ENCODE peak calls at places on chromosomes 16 and 17, in four cellular contexts. One of them, this sample, is unnamed.

GRCh38 chr17:37570527-37571093 is 38.6 kb downstream of the SYNRG start:
- DNase-seq in gastrocnemius medialis: no peak
- DNase-seq in Panc1: peak; percentile 4
- DNase-seq in fibroblast of lung: peak; percentile 41
- DNase-seq in this sample: no peak

GRCh38 chr16:56311208-56312027 is 113.9 kb downstream of the AMFR start:
- DNase-seq in gastrocnemius medialis: no peak
- DNase-seq in Panc1: no peak
- DNase-seq in fibroblast of lung: no peak
- DNase-seq in this sample: no peak

GRCh38 chr16:56847173-56847948 is 17.6 kb upstream of the SLC12A3 start:
- DNase-seq in Panc1: no peak
- DNase-seq in gastrocnemius medialis: no peak
- DNase-seq in fibroblast of lung: no peak
- DNase-seq in this sample: no peak

GRCh38 chr17:8997994-8998628 is 23.2 kb upstream of the NTN1 start:
- DNase-seq in gastrocnemius medialis: no peak
- DNase-seq in Panc1: peak; percentile 51
- DNase-seq in fibroblast of lung: peak; percentile 50
- DNase-seq in this sample: no peak

GRCh38 chr16:68384293-68385255 is 63.7 kb downstream of the SMPD3 start:
- DNase-seq in Panc1: no peak
- DNase-seq in gastrocnemius medialis: peak; percentile 23
- DNase-seq in fibroblast of lung: no peak
- DNase-seq in this sample: no peak

GRCh38 chr17:81039854-81040758 is 5.2 kb downstream of the BAIAP2 start:
- DNase-seq in Panc1: no peak
- DNase-seq in gastrocnemius medialis: no peak
- DNase-seq in fibroblast of lung: peak; percentile 39
- DNase-seq in this sample: no peak

GRCh38 chr17:1365445-1366039 is 34.5 kb downstream of the YWHAE start:
- DNase-seq in gastrocnemius medialis: peak; percentile 60
- DNase-seq in fibroblast of lung: peak; percentile 87
- DNase-seq in Panc1: peak; percentile 45
- DNase-seq in this sample: no peak

GRCh38 chr16:5634781-5635180 is 537.2 kb upstream of the EEF2KMT start:
- DNase-seq in Panc1: no peak
- DNase-seq in gastrocnemius medialis: no peak
- DNase-seq in fibroblast of lung: no peak
- DNase-seq in this sample: no peak

GRCh38 chr16:56312028-56312300 is 113.4 kb downstream of the AMFR start:
- DNase-seq in gastrocnemius medialis: no peak
- DNase-seq in Panc1: no peak
- DNase-seq in fibroblast of lung: no peak
- DNase-seq in this sample: no peak

GRCh38 chr16:58503166-58503862 is 3.4 kb downstream of the NDRG4 start:
- DNase-seq in gastrocnemius medialis: no peak
- DNase-seq in Panc1: no peak
- DNase-seq in fibroblast of lung: no peak
- DNase-seq in this sample: no peak

GRCh38 chr16:1749152-1750117 is 21.9 kb downstream of the NME3 start:
- DNase-seq in Panc1: no peak
- DNase-seq in fibroblast of lung: no peak
- DNase-seq in gastrocnemius medialis: no peak
- DNase-seq in this sample: no peak

GRCh38 chr17:53426505-53426904 is 396.2 kb upstream of the KIF2B start:
- DNase-seq in gastrocnemius medialis: no peak
- DNase-seq in Panc1: no peak
- DNase-seq in fibroblast of lung: peak; percentile 28
- DNase-seq in this sample: no peak

GRCh38 chr16:866252-866651 is 65.7 kb upstream of the GNG13 start:
- DNase-seq in gastrocnemius medialis: no peak
- DNase-seq in fibroblast of lung: no peak
- DNase-seq in Panc1: no peak
- DNase-seq in this sample: no peak

GRCh38 chr17:77343031-77343866 is 202.5 kb downstream of the SEC14L1 start:
- DNase-seq in fibroblast of lung: no peak
- DNase-seq in Panc1: no peak
- DNase-seq in gastrocnemius medialis: no peak
- DNase-seq in this sample: no peak

GRCh38 chr17:43874293-43874692 is 27.3 kb downstream of the CD300LG start:
- DNase-seq in fibroblast of lung: no peak
- DNase-seq in Panc1: no peak
- DNase-seq in gastrocnemius medialis: no peak
- DNase-seq in this sample: no peak

GRCh38 chr16:84667600-84668309 is 19.4 kb downstream of the KLHL36 start:
- DNase-seq in gastrocnemius medialis: no peak
- DNase-seq in Panc1: no peak
- DNase-seq in fibroblast of lung: no peak
- DNase-seq in this sample: no peak

GRCh38 chr17:27755706-27756466 is 44.4 kb downstream of the NOS2 start:
- DNase-seq in gastrocnemius medialis: no peak
- DNase-seq in Panc1: no peak
- DNase-seq in fibroblast of lung: no peak
- DNase-seq in this sample: no peak

GRCh38 chr17:57112994-57113393 is 27.9 kb downstream of the AKAP1 start:
- DNase-seq in fibroblast of lung: no peak
- DNase-seq in gastrocnemius medialis: no peak
- DNase-seq in Panc1: no peak
- DNase-seq in this sample: no peak

GRCh38 chr17:17675416-17675815 is 5.8 kb upstream of the RAI1 start:
- DNase-seq in gastrocnemius medialis: no peak
- DNase-seq in Panc1: no peak
- DNase-seq in fibroblast of lung: no peak
- DNase-seq in this sample: no peak

GRCh38 chr16:13120557-13120956 is 219.2 kb downstream of the SHISA9 start:
- DNase-seq in gastrocnemius medialis: no peak
- DNase-seq in fibroblast of lung: no peak
- DNase-seq in Panc1: no peak
- DNase-seq in this sample: no peak

GRCh38 chr17:75832164-75832651 is 12.0 kb downstream of the UNC13D start:
- DNase-seq in Panc1: no peak
- DNase-seq in gastrocnemius medialis: no peak
- DNase-seq in fibroblast of lung: peak; percentile 61
- DNase-seq in this sample: no peak

GRCh38 chr16:80599466-80599865 is 58.7 kb downstream of the DYNLRB2 start:
- DNase-seq in Panc1: no peak
- DNase-seq in fibroblast of lung: peak; percentile 5
- DNase-seq in gastrocnemius medialis: no peak
- DNase-seq in this sample: no peak

GRCh38 chr16:80606221-80606766 is 65.5 kb downstream of the DYNLRB2 start:
- DNase-seq in gastrocnemius medialis: no peak
- DNase-seq in Panc1: no peak
- DNase-seq in fibroblast of lung: no peak
- DNase-seq in this sample: no peak

GRCh38 chr16:80604600-80605355 is 64.0 kb downstream of the DYNLRB2 start:
- DNase-seq in fibroblast of lung: no peak
- DNase-seq in gastrocnemius medialis: no peak
- DNase-seq in Panc1: no peak
- DNase-seq in this sample: no peak

GRCh38 chr16:80601182-80601581 is 60.4 kb downstream of the DYNLRB2 start:
- DNase-seq in fibroblast of lung: no peak
- DNase-seq in Panc1: no peak
- DNase-seq in gastrocnemius medialis: no peak
- DNase-seq in this sample: no peak

DNA sequence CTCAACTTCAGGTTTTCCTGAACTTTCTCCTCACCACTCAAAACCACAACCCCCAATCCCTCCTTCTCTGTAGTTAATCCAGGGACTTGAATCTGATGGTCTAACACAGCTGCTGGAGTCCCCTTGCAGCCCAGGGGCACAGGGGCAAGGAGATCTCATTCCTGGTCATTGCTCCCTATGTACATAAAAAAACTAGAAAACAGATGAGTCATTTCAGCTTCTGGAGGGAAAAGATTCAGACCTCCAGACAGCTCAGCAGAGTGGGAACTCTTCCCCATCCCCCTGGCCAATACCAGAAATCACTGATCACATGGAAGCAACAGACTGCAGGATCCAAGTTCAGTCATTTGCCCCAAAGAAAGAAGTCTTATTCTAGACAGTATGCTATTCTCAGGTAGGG is 62.1 kb downstream of the DYNLRB2 start:
- DNase-seq in fibroblast of lung: no peak
- DNase-seq in Panc1: no peak
- DNase-seq in gastrocnemius medialis: no peak
- DNase-seq in this sample: no peak
- H3K27ac ChIP-seq in fibroblast of lung: no peak overlapping the region
- H3K27ac ChIP-seq in Panc1: no peak overlapping the region
- H3K27ac ChIP-seq in gastrocnemius medialis: no peak overlapping the region
- H3K27ac ChIP-seq in this sample: no peak overlapping the region

GRCh38 chr17:49422714-49423113 is 8.0 kb upstream of the PHB1 start:
- DNase-seq in fibroblast of lung: no peak
- DNase-seq in gastrocnemius medialis: no peak
- DNase-seq in Panc1: no peak
- DNase-seq in this sample: no peak
- H3K9me3 ChIP-seq in fibroblast of lung: no peaks in the 10 kb centered on the region
- H3K9me3 ChIP-seq in gastrocnemius medialis: no peaks in the 10 kb centered on the region
- H3K9me3 ChIP-seq in Panc1: peaks cover 6% of the 10 kb centered on the region
- H3K9me3 ChIP-seq in this sample: peaks cover 7% of the 10 kb centered on the region

DNA sequence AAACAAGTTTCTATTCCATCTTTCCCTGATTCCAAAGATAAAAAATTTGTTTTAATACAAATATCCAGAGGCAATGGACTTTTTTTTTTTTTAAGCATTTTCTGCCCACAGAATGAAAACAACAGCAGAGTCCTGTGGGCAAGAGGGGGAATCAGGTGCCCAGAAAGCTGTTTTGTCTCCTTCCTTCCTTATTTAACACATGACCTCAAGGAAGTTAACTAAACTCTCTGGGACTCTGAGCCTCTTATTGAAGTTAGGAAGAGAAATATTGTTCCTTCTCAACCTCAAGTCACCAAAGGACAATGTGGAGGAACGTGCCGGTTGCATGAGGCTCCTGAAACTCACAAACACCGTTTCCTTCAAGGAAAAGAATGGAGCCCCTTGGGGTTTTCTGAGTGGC is 34.9 kb downstream of the LITAF start:
- DNase-seq in Panc1: no peak
- DNase-seq in fibroblast of lung: no peak
- DNase-seq in gastrocnemius medialis: no peak
- DNase-seq in this sample: no peak
- H3K27ac ChIP-seq in Panc1: no peak overlapping the region
- H3K27ac ChIP-seq in fibroblast of lung: no peak overlapping the region
- H3K27ac ChIP-seq in gastrocnemius medialis: peak overlapping the region; percentile 39
- H3K27ac ChIP-seq in this sample: no peak overlapping the region

GRCh38 chr17:83196973-83197880 is 117.8 kb downstream of the METRNL start:
- DNase-seq in fibroblast of lung: no peak
- DNase-seq in gastrocnemius medialis: peak; percentile 1
- DNase-seq in Panc1: no peak
- DNase-seq in this sample: peak; percentile 1
- H3K9me3 ChIP-seq in fibroblast of lung: no peaks in the 10 kb centered on the region
- H3K9me3 ChIP-seq in gastrocnemius medialis: no peaks in the 10 kb centered on the region
- H3K9me3 ChIP-seq in Panc1: no peaks in the 10 kb centered on the region
- H3K9me3 ChIP-seq in this sample: no peaks in the 10 kb centered on the region

GRCh38 chr16:81526199-81526598 is 81.6 kb downstream of the CMIP start:
- DNase-seq in fibroblast of lung: no peak
- DNase-seq in Panc1: no peak
- DNase-seq in gastrocnemius medialis: no peak
- DNase-seq in this sample: no peak

GRCh38 chr16:81522141-81522701 is 77.6 kb downstream of the CMIP start:
- DNase-seq in Panc1: no peak
- DNase-seq in fibroblast of lung: no peak
- DNase-seq in gastrocnemius medialis: no peak
- DNase-seq in this sample: no peak

GRCh38 chr16:81523387-81524115 is 78.9 kb downstream of the CMIP start:
- DNase-seq in Panc1: peak; percentile 36
- DNase-seq in fibroblast of lung: peak; percentile 74
- DNase-seq in gastrocnemius medialis: no peak
- DNase-seq in this sample: no peak

GRCh38 chr16:81526935-81527334 is 82.3 kb downstream of the CMIP start:
- DNase-seq in gastrocnemius medialis: no peak
- DNase-seq in Panc1: no peak
- DNase-seq in fibroblast of lung: peak; percentile 76
- DNase-seq in this sample: no peak

DNA sequence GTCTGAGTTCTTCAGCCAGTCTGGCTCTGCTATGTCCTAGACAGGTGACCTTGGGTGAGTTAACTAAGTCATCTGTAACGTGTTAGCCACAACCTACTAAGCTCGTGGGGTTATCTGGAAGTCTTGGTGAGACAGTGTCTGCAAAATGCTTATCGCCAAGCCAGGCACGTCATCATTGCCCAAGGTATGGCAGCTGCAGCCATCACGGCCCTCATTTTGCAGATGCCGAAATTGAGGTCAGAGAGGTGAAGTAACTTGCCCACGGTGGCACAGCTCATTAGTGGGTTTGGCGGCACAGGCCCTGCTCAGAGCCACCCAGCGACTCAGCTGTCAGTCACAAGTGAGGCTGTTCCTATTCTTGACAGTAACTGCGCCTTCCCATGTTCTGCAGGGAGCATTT is 79.8 kb downstream of the CMIP start:
- DNase-seq in Panc1: no peak
- DNase-seq in fibroblast of lung: no peak
- DNase-seq in gastrocnemius medialis: no peak
- DNase-seq in this sample: no peak
- H3K27ac ChIP-seq in Panc1: no peak overlapping the region
- H3K27ac ChIP-seq in fibroblast of lung: no peak overlapping the region
- H3K27ac ChIP-seq in gastrocnemius medialis: no peak overlapping the region
- H3K27ac ChIP-seq in this sample: no peak overlapping the region

This sample was measured in thoracic aorta.